ENCODE peak calls at places on chromosome 18, in eight cellular contexts. F is hepatocyte, L is mammary epithelial cell, G is upper lobe of right lung, U is epithelial cell of esophagus, C is PC-3, V is H7, P is epithelial cell of proximal tubule. Y is an unnamed sample.

GRCh38 chr18:9608728-9609127 is 5.6 kb downstream of the PPP4R1 start:
- DNase-seq in L (no peak), C (peak; percentile 52), G (no peak), P (no peak), U (no peak), F (no peak), V (no peak), Y (no peak)

GRCh38 chr18:24170389-24170788 is 31.5 kb downstream of the CABYR start:
- DNase-seq in U (no peak), V (no peak), G (no peak), P (no peak), F (no peak), C (no peak), L (no peak), Y (no peak)

GRCh38 chr18:31977270-31977872 is 34.4 kb upstream of the TRAPPC8 start:
- DNase-seq in P (no peak), C (peak; percentile 9), G (no peak), F (peak; percentile 78), L (peak; percentile 32), U (peak; percentile 47), V (peak; percentile 59), Y (peak; percentile 89)

GRCh38 chr18:50786851-50787250 is 33.0 kb downstream of the MRO start:
- DNase-seq in L (no peak), C (no peak), F (no peak), P (no peak), U (no peak), G (no peak), V (no peak), Y (no peak)

GRCh38 chr18:67733094-67733493 is 216.6 kb upstream of the DSEL start:
- DNase-seq in F (no peak), U (peak; percentile 96), V (no peak), L (peak; percentile 91), C (peak; percentile 66), G (no peak), P (peak; percentile 26), Y (no peak)

GRCh38 chr18:39571511-39571910 is 2005.9 kb upstream of the CELF4 start:
- DNase-seq in U (peak; percentile 39), G (no peak), L (no peak), F (peak; percentile 41), C (peak; percentile 15), V (peak; percentile 36), P (peak; percentile 3), Y (peak; percentile 80)

GRCh38 chr18:31760695-31761094 is at the start of gene SLC25A52:
- DNase-seq in C (no peak), P (no peak), V (no peak), F (no peak), G (no peak), U (no peak), L (no peak), Y (no peak)

GRCh38 chr18:46213295-46213694 is 109.1 kb downstream of the HAUS1 start:
- DNase-seq in F (no peak), P (no peak), L (no peak), C (peak; percentile 6), G (no peak), U (peak; percentile 31), V (peak; percentile 15), Y (peak; percentile 44)

GRCh38 chr18:10543277-10543676 is 17.4 kb downstream of the NAPG start:
- DNase-seq in U (no peak), C (no peak), G (no peak), P (no peak), F (no peak), L (no peak), V (no peak), Y (no peak)

GRCh38 chr18:61998957-61999356 is 106.2 kb upstream of the RNF152 start:
- DNase-seq in C (peak; percentile 71), V (no peak), U (peak; percentile 67), L (peak; percentile 74), G (no peak), P (no peak), F (no peak), Y (no peak)

GRCh38 chr18:32772580-32773186 is at the start of gene KLHL14:
- DNase-seq in U (no peak), P (peak; percentile 52), C (no peak), F (no peak), V (peak; percentile 22), L (no peak), G (no peak), Y (no peak)

GRCh38 chr18:22999212-22999611 is 66.1 kb downstream of the RBBP8 start:
- DNase-seq in G (no peak), C (no peak), F (no peak), P (no peak), U (no peak), L (no peak), V (no peak), Y (no peak)

DNA sequence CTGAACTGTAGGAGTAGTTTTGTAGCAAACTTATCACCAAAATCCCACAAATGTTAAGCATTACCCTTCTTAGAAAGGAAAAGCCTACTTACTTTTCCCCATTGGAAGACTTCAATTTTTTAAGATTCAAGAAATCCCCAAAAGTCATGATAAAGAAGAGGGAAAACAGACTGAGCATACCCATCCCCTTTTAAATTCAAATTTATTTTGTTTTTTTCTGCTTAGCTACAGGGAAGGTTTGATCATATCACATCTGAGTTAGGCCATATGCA is 174.5 kb downstream of the TGIF1 start:
- DNase-seq in V (no peak), P (no peak), G (no peak), C (no peak), U (no peak), L (no peak), F (no peak), Y (no peak)
- H3K4me3 ChIP-seq in V (no peak overlapping the region), P (peak overlapping the region; percentile 43), G (no peak overlapping the region), C (peak overlapping the region; percentile 53), U (no peak overlapping the region), L (peak overlapping the region; percentile 43), F (no peak overlapping the region), Y (no peak overlapping the region)

DNA sequence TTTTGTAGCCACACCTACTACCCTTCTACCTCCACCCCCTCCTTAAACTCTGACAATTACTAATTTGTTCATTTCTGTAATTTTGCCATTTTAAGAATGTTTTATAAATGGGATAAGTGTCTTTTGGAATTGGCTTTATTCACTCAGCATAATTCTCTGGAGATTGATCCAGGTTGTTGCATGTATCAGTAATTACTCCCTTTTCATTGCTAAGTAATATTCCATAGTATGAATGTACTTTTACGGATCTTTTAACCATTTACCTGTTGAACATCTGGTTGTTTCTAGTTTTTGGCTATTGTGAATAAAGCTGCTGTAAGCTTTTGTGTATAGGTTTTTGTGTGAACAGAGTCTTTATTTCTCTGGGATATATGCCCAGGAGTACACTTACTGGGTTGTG is 4.1 kb downstream of the GALNT1 start:
- DNase-seq in G (no peak), P (no peak), L (no peak), C (no peak), V (no peak), F (no peak), U (no peak), Y (no peak)
- H3K4me3 ChIP-seq in G (no peak overlapping the region), P (no peak overlapping the region), L (no peak overlapping the region), C (no peak overlapping the region), V (no peak overlapping the region), F (no peak overlapping the region), U (no peak overlapping the region), Y (no peak overlapping the region)

GRCh38 chr18:59902993-59903610 is 3.3 kb downstream of the PMAIP1 start:
- DNase-seq in V (no peak), P (no peak), C (no peak), G (no peak), L (no peak), F (no peak), U (no peak), Y (no peak)
- H3K4me3 ChIP-seq in V (peak overlapping the region; percentile 86), P (no peak overlapping the region), C (peak overlapping the region; percentile 83), G (no peak overlapping the region), L (no peak overlapping the region), F (no peak overlapping the region), U (no peak overlapping the region), Y (peak overlapping the region; percentile 77)

DNA sequence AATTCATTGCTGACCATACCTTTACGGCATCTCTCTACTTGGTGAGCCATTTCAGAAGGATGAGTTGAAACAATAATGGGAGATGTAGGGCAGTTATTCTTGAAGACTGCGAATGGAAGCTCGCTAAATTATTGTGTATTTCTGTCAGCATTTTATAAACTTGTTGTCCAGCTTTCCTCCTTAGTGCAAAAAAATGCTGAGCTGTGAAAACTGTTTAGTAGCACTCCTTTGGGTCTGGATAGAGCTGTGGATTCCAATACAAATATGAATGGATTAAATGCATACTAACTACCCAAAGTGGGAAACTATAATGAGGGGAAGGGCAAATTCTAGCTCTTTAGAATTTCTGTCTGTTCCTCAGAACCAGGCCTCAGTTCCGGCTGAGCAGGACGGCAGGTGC is 461.6 kb downstream of the TXNL1 start:
- DNase-seq in U (no peak), C (no peak), P (no peak), L (no peak), F (no peak), V (no peak), G (no peak), Y (no peak)
- H3K4me3 ChIP-seq in U (no peak overlapping the region), C (no peak overlapping the region), P (no peak overlapping the region), L (no peak overlapping the region), F (no peak overlapping the region), V (no peak overlapping the region), G (no peak overlapping the region), Y (no peak overlapping the region)

GRCh38 chr18:11665587-11665986 is 23.5 kb upstream of the GNAL start:
- DNase-seq in G (peak; percentile 3), C (no peak), L (no peak), V (no peak), U (no peak), F (no peak), P (no peak), Y (no peak)
- H3K4me3 ChIP-seq in G (no peak overlapping the region), C (no peak overlapping the region), L (no peak overlapping the region), V (no peak overlapping the region), U (no peak overlapping the region), F (no peak overlapping the region), P (no peak overlapping the region), Y (no peak overlapping the region)

DNA sequence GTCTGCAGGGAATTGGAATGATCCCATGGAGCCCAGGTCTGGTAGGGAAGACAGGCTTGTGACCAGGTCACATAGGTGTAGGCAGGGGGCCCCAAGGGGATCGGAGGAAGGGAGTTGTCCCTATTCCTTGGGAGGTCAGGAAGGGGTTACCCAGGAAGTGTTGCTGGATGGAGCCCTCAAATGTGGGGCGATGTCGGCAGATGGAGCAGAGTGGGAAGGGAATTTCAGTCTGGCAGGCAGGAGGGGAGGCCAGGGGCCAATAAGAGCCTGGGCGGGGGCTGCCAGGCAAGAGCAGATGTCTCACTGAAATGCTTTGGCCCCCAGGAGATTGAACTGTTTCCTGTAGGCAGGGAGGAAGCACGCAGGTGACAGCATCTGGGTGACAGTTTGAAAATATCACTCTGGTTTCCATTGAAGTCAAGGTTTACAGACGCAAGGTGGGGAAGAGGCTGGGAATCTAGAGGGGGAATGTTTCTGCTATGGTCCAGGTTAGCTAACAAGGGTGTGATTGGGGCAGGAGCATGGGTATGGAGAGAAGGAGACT is 81.5 kb upstream of the SMAD2 start:
- DNase-seq in U (no peak), L (no peak), F (no peak), G (no peak), C (no peak), P (no peak), V (no peak), Y (no peak)
- H3K4me3 ChIP-seq in U (no peak overlapping the region), L (no peak overlapping the region), F (no peak overlapping the region), G (no peak overlapping the region), C (no peak overlapping the region), P (no peak overlapping the region), V (no peak overlapping the region), Y (no peak overlapping the region)